ENCODE peak calls at places on chromosomes 12 and 14, in four cellular contexts. Z is PC-9, A is type B pancreatic cell, J is MCF 10A. Y is an unnamed sample.

GRCh38 chr14:35254736-35255135 is 37.4 kb upstream of the PSMA6 start:
- DNase-seq in Z (no peak), A (no peak), J (no peak), Y (no peak)

GRCh38 chr12:100566887-100567637 is 6.4 kb upstream of the GAS2L3 start:
- DNase-seq in Z (no peak), A (no peak), J (no peak), Y (no peak)

GRCh38 chr12:93570552-93571359 is 1.7 kb upstream of the SOCS2 start:
- DNase-seq in Z (peak), A (peak), J (peak), Y (peak)

GRCh38 chr12:103840399-103840880 is 594 bp downstream of the NT5DC3 start:
- DNase-seq in Z (no peak), A (no peak), J (peak), Y (no peak)

GRCh38 chr12:19885092-19885813 is 446.0 kb downstream of the AEBP2 start:
- DNase-seq in Z (no peak), A (no peak), J (no peak), Y (no peak)

GRCh38 chr14:67524152-67524963 is 8.7 kb upstream of the PLEKHH1 start:
- DNase-seq in Z (no peak), A (no peak), J (peak), Y (no peak)

GRCh38 chr12:111792155-111792876 is 25.6 kb downstream of the ALDH2 start:
- DNase-seq in Z (no peak), A (no peak), J (peak), Y (peak)

GRCh38 chr12:130976171-130976720 is 22.5 kb downstream of the ADGRD1 start:
- DNase-seq in Z (no peak), A (no peak), J (no peak), Y (peak)

GRCh38 chr12:2623472-2623871 is 171.3 kb upstream of the FKBP4 start:
- DNase-seq in Z (no peak), A (no peak), J (no peak), Y (no peak)

GRCh38 chr12:115455268-115455681 is 771.3 kb upstream of the TBX3 start:
- DNase-seq in Z (no peak), A (no peak), J (no peak), Y (no peak)

GRCh38 chr14:95489163-95489887 is 27.1 kb downstream of the SYNE3 start:
- DNase-seq in Z (no peak), A (no peak), J (peak), Y (no peak)

GRCh38 chr14:103209054-103209453 is 85.8 kb downstream of the TNFAIP2 start:
- DNase-seq in Z (no peak), A (no peak), J (no peak), Y (no peak)

GRCh38 chr14:93223565-93223964 is 16.5 kb downstream of the UBR7 start:
- DNase-seq in Z (no peak), A (no peak), J (no peak), Y (no peak)

GRCh38 chr12:124481257-124481750 is 86.1 kb downstream of the NCOR2 start:
- DNase-seq in Z (peak), A (no peak), J (no peak), Y (no peak)

GRCh38 chr12:56994231-56994746 is 12.1 kb downstream of the ZBTB39 start:
- DNase-seq in Z (no peak), A (peak), J (no peak), Y (peak)

GRCh38 chr12:66176525-66176924 is 6.7 kb upstream of the TMBIM4 start:
- DNase-seq in Z (peak), A (no peak), J (no peak), Y (no peak)

GRCh38 chr14:69553221-69553620 is 21.4 kb downstream of the CCDC177 start:
- DNase-seq in Z (peak), A (no peak), J (peak), Y (no peak)

GRCh38 chr12:54749191-54749818 is 101.1 kb upstream of the DCD start:
- DNase-seq in Z (no peak), A (no peak), J (peak), Y (no peak)

GRCh38 chr12:116303076-116303465 is 25.6 kb upstream of the MED13L start:
- DNase-seq in Z (no peak), A (no peak), J (no peak), Y (no peak)

Y was measured in mesenteric fat pad.